ENCODE peak calls at places on chromosomes 7 and 10, in ten cellular contexts. M is NCI-H1436 treated with DMSO at 0.1 percent for 48 hours; X is activated CD8-positive, alpha-beta memory T cell treated with anti-CD3 and anti-CD28 coated beads, Interleukin-2, amount 10 ng/mL, durations not matched to agents 7 days and 5 days; Y is RWPE1; B is A172; H is left kidney; A is amniotic stem cell; Q is neuronal stem cell; L is T-helper 2 cell; V is RPMI7951. W is an unnamed sample.

GRCh38 chr10:132452216-132452650 is 55.2 kb downstream of the PWWP2B start:
- DNase-seq in A (no peak), B (no peak), X (no peak), Y (no peak), M (no peak), H (no peak), L (no peak), Q (no peak), V (peak), W (no peak)

GRCh38 chr10:28120043-28120749 is 121.3 kb upstream of the ODAD2 start:
- DNase-seq in H (no peak), V (no peak), Y (no peak), B (peak), L (no peak), M (no peak), X (no peak), Q (no peak), A (no peak), W (no peak)

GRCh38 chr10:101837753-101838152 is 5.8 kb downstream of the KCNIP2 start:
- DNase-seq in B (no peak), H (peak), L (no peak), X (no peak), M (no peak), V (no peak), Q (no peak), A (no peak), Y (no peak), W (no peak)

GRCh38 chr7:139960158-139960557 is 102.6 kb downstream of the PARP12 start:
- DNase-seq in A (no peak), Y (no peak), Q (no peak), H (no peak), M (no peak), X (no peak), B (peak), V (peak), L (no peak), W (no peak)

GRCh38 chr10:123380491-123381085 is 226.4 kb downstream of the BUB3 start:
- DNase-seq in B (peak), X (no peak), H (peak), Q (no peak), L (no peak), A (no peak), Y (peak), M (peak), V (peak), W (no peak)

GRCh38 chr10:69474688-69475432 is 23.6 kb downstream of the TSPAN15 start:
- DNase-seq in V (peak), Q (no peak), H (no peak), M (no peak), L (no peak), B (peak), A (peak), X (no peak), Y (peak), W (no peak)

GRCh38 chr7:130337410-130337971 is 7.1 kb upstream of the CPA5 start:
- DNase-seq in L (no peak), M (no peak), A (no peak), Q (no peak), X (no peak), B (no peak), H (no peak), Y (no peak), V (no peak), W (no peak)

GRCh38 chr7:43141091-43141490 is 28.6 kb downstream of the HECW1 start:
- DNase-seq in Q (no peak), A (no peak), M (no peak), B (peak), Y (no peak), X (no peak), V (no peak), H (no peak), L (no peak), W (no peak)

GRCh38 chr7:40675741-40676140 is 540.9 kb downstream of the SUGCT start:
- DNase-seq in L (no peak), M (no peak), Y (no peak), H (no peak), V (no peak), A (no peak), B (no peak), Q (no peak), X (no peak), W (no peak)

GRCh38 chr10:78472542-78472890 is 438.9 kb downstream of the RPS24 start:
- DNase-seq in H (peak), A (no peak), X (no peak), B (no peak), L (no peak), Y (no peak), M (no peak), Q (peak), V (no peak), W (no peak)

GRCh38 chr7:92028226-92028625 is 87.6 kb downstream of the AKAP9 start:
- DNase-seq in Q (no peak), L (no peak), B (no peak), X (no peak), M (no peak), A (no peak), V (no peak), Y (no peak), H (no peak), W (no peak)

GRCh38 chr10:74419491-74420466 is 268.8 kb downstream of the ADK start:
- DNase-seq in M (no peak), X (no peak), Q (peak), B (peak), H (peak), L (peak), A (no peak), V (peak), Y (peak), W (peak)

GRCh38 chr7:35241884-35242283 is 12.0 kb downstream of the TBX20 start:
- DNase-seq in H (peak), X (no peak), L (no peak), M (no peak), V (peak), B (peak), A (no peak), Y (no peak), Q (no peak), W (no peak)

GRCh38 chr10:72688208-72688651 is 3.7 kb upstream of the MCU start:
- DNase-seq in L (no peak), A (peak), B (peak), V (peak), X (no peak), M (no peak), H (peak), Y (peak), Q (no peak), W (no peak)

GRCh38 chr7:74212661-74213060 is 2.9 kb downstream of the LAT2 start:
- DNase-seq in L (no peak), V (no peak), X (no peak), M (no peak), B (no peak), H (no peak), Q (no peak), A (no peak), Y (no peak), W (no peak)

GRCh38 chr10:51117794-51118193 is 43.5 kb downstream of the PRKG1 start:
- DNase-seq in L (no peak), B (no peak), A (no peak), X (no peak), Y (no peak), M (no peak), V (no peak), Q (no peak), H (peak), W (no peak)

GRCh38 chr7:128890306-128891109 is 20.0 kb downstream of the KCP start:
- DNase-seq in X (no peak), V (peak), Q (no peak), L (no peak), B (no peak), A (no peak), Y (no peak), H (peak), M (no peak), W (no peak)

GRCh38 chr7:134870781-134871180 is 91.3 kb downstream of the CALD1 start:
- DNase-seq in M (no peak), Q (no peak), L (no peak), B (no peak), H (no peak), X (no peak), Y (no peak), V (no peak), A (no peak), W (no peak)

GRCh38 chr7:93048136-93048930 is 69.4 kb downstream of the SAMD9 start:
- DNase-seq in H (no peak), L (no peak), V (no peak), M (no peak), Q (no peak), B (no peak), X (no peak), Y (no peak), A (no peak), W (no peak)

GRCh38 chr7:2927592-2927991 is 83.5 kb upstream of the GNA12 start:
- DNase-seq in M (no peak), B (no peak), A (no peak), V (no peak), H (no peak), Y (no peak), X (no peak), Q (no peak), L (no peak), W (no peak)

GRCh38 chr10:119395287-119396007 is 147.1 kb downstream of the RGS10 start:
- DNase-seq in H (no peak), L (no peak), B (no peak), Y (no peak), X (no peak), A (no peak), Q (no peak), M (no peak), V (peak), W (no peak)